ENCODE peak calls at places on chromosome 1, in seven cellular contexts. One of them, this sample, is unnamed.

GRCh38 chr1:169151338-169151837 is 44.9 kb downstream of the ATP1B1 start:
- DNase-seq in GM06990: no peak
- DNase-seq in AG10803: no peak
- DNase-seq in heart left ventricle: no peak
- DNase-seq in GM23338: no peak
- DNase-seq in lower lobe of right lung: no peak
- DNase-seq in GM10248: no peak
- DNase-seq in this sample: no peak

GRCh38 chr1:153526132-153526543 is 9.7 kb downstream of the S100A6 start:
- DNase-seq in GM10248: no peak
- DNase-seq in GM23338: no peak
- DNase-seq in AG10803: no peak
- DNase-seq in heart left ventricle: no peak
- DNase-seq in GM06990: no peak
- DNase-seq in lower lobe of right lung: no peak
- DNase-seq in this sample: no peak

GRCh38 chr1:1876335-1876935 is 14.5 kb downstream of the GNB1 start:
- DNase-seq in GM06990: no peak
- DNase-seq in lower lobe of right lung: no peak
- DNase-seq in AG10803: peak
- DNase-seq in heart left ventricle: no peak
- DNase-seq in GM23338: no peak
- DNase-seq in GM10248: no peak
- DNase-seq in this sample: no peak

GRCh38 chr1:32066489-32066873 is 6.3 kb upstream of the TMEM39B start:
- DNase-seq in heart left ventricle: peak
- DNase-seq in GM23338: no peak
- DNase-seq in GM10248: no peak
- DNase-seq in lower lobe of right lung: peak
- DNase-seq in GM06990: no peak
- DNase-seq in AG10803: peak
- DNase-seq in this sample: no peak

GRCh38 chr1:7300893-7301292 is 470.2 kb upstream of the VAMP3 start:
- DNase-seq in AG10803: peak
- DNase-seq in lower lobe of right lung: no peak
- DNase-seq in GM23338: no peak
- DNase-seq in heart left ventricle: no peak
- DNase-seq in GM10248: no peak
- DNase-seq in GM06990: no peak
- DNase-seq in this sample: no peak

GRCh38 chr1:93677729-93678128 is 3.9 kb downstream of the BCAR3 start:
- DNase-seq in heart left ventricle: no peak
- DNase-seq in AG10803: no peak
- DNase-seq in GM06990: no peak
- DNase-seq in GM23338: no peak
- DNase-seq in GM10248: no peak
- DNase-seq in lower lobe of right lung: no peak
- DNase-seq in this sample: no peak

GRCh38 chr1:157403203-157403602 is 149.1 kb downstream of the FCRL5 start:
- DNase-seq in GM06990: peak
- DNase-seq in GM10248: peak
- DNase-seq in lower lobe of right lung: no peak
- DNase-seq in AG10803: no peak
- DNase-seq in GM23338: peak
- DNase-seq in heart left ventricle: no peak
- DNase-seq in this sample: peak

GRCh38 chr1:183264132-183264531 is 78.1 kb downstream of the LAMC2 start:
- DNase-seq in GM06990: no peak
- DNase-seq in AG10803: no peak
- DNase-seq in heart left ventricle: no peak
- DNase-seq in GM23338: no peak
- DNase-seq in lower lobe of right lung: no peak
- DNase-seq in GM10248: no peak
- DNase-seq in this sample: no peak

GRCh38 chr1:63547621-63548294 is 24.4 kb downstream of the EFCAB7 start:
- DNase-seq in AG10803: peak
- DNase-seq in GM23338: no peak
- DNase-seq in lower lobe of right lung: no peak
- DNase-seq in GM10248: no peak
- DNase-seq in GM06990: no peak
- DNase-seq in heart left ventricle: no peak
- DNase-seq in this sample: no peak

GRCh38 chr1:109819365-109819764 is 55.6 kb upstream of the EPS8L3 start:
- DNase-seq in GM23338: no peak
- DNase-seq in heart left ventricle: no peak
- DNase-seq in lower lobe of right lung: no peak
- DNase-seq in GM10248: peak
- DNase-seq in GM06990: no peak
- DNase-seq in AG10803: no peak
- DNase-seq in this sample: no peak
- TF ChIP-seq CTCF in GM23338: no peak
- TF ChIP-seq CTCF in heart left ventricle: no peak
- TF ChIP-seq CTCF in lower lobe of right lung: no peak
- TF ChIP-seq CTCF in GM10248: no peak
- TF ChIP-seq CTCF in GM06990: no peak
- TF ChIP-seq CTCF in AG10803: no peak
- TF ChIP-seq CTCF in this sample: no peak

DNA sequence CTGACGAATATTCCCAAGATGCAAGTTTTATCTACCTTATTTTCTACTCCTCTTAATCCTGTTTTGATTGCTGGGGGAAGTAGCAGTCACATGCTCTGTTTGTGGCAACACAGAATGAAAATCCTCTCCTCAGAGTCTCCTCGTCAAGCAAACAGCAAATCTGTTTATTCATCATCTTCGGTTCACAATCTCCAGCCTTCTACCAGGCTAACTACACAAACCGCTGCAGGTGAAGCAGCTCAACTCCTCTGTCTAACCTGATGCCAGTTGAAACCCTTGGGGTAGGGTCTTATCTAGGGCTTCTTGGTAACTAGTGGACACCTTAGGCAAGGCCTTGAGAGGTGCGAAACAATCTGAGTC is 91.0 kb downstream of the SIPA1L2 start:
- DNase-seq in GM23338: no peak
- DNase-seq in GM10248: no peak
- DNase-seq in GM06990: no peak
- DNase-seq in heart left ventricle: no peak
- DNase-seq in AG10803: no peak
- DNase-seq in lower lobe of right lung: no peak
- DNase-seq in this sample: no peak
- TF ChIP-seq CTCF in GM23338: no peak
- TF ChIP-seq CTCF in GM10248: no peak
- TF ChIP-seq CTCF in GM06990: no peak
- TF ChIP-seq CTCF in heart left ventricle: no peak
- TF ChIP-seq CTCF in AG10803: no peak
- TF ChIP-seq CTCF in lower lobe of right lung: no peak
- TF ChIP-seq CTCF in this sample: no peak

DNA sequence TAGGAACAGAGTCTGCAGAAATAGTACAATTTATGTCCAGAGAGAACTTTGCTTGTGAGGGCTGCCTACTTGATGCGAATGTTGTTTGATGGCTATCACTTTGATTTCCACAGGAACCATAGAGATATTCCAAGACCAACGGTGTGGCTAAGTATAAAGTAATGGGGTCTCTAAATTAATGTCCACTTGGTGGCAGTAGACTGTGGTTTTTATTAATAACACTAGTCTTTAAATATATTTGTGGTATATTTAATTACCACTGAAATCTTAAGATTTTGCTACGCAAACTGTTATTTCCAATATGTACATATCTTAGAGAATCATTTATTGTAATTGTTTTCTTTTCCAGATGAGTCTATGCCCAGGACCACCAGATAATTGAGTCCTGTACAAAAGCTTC is 647.9 kb downstream of the PLA2G4A start:
- DNase-seq in GM10248: no peak
- DNase-seq in GM06990: no peak
- DNase-seq in lower lobe of right lung: no peak
- DNase-seq in GM23338: peak
- DNase-seq in heart left ventricle: no peak
- DNase-seq in AG10803: no peak
- DNase-seq in this sample: no peak
- TF ChIP-seq CTCF in GM10248: no peak
- TF ChIP-seq CTCF in GM06990: no peak
- TF ChIP-seq CTCF in lower lobe of right lung: no peak
- TF ChIP-seq CTCF in GM23338: peak
- TF ChIP-seq CTCF in heart left ventricle: no peak
- TF ChIP-seq CTCF in AG10803: no peak
- TF ChIP-seq CTCF in this sample: no peak

GRCh38 chr1:62271932-62272728 is 47.1 kb downstream of the KANK4 start:
- DNase-seq in lower lobe of right lung: no peak
- DNase-seq in heart left ventricle: no peak
- DNase-seq in AG10803: peak
- DNase-seq in GM23338: peak
- DNase-seq in GM06990: no peak
- DNase-seq in GM10248: peak
- DNase-seq in this sample: peak
- TF ChIP-seq CTCF in lower lobe of right lung: no peak
- TF ChIP-seq CTCF in heart left ventricle: no peak
- TF ChIP-seq CTCF in AG10803: peak
- TF ChIP-seq CTCF in GM23338: peak
- TF ChIP-seq CTCF in GM06990: peak
- TF ChIP-seq CTCF in GM10248: no peak
- TF ChIP-seq CTCF in this sample: no peak

This sample was measured in GM20000.